ENCODE peak calls at places on chromosomes 1 and 21, in eight cellular contexts. R, V, B, H, P, U, Z and G are unnamed samples.

GRCh38 chr1:17369466-17369865 is 2.5 kb upstream of the PADI6 start:
- DNase-seq in P (no peak), V (no peak), H (no peak), Z (no peak), R (peak), U (no peak), B (no peak), G (no peak)

GRCh38 chr1:62144238-62144831 is 50.3 kb upstream of the L1TD1 start:
- DNase-seq in H (no peak), R (peak), P (no peak), B (peak), V (no peak), U (peak), Z (no peak), G (no peak)

GRCh38 chr21:43352568-43353281 is 74.2 kb downstream of the SIK1 start:
- DNase-seq in B (no peak), U (peak), R (no peak), P (no peak), V (no peak), Z (no peak), H (no peak), G (no peak)

GRCh38 chr1:201313086-201313485 is 29.8 kb downstream of the PKP1 start:
- DNase-seq in V (no peak), P (no peak), R (no peak), H (no peak), B (no peak), U (no peak), Z (no peak), G (no peak)

GRCh38 chr1:189751311-189751710 is 726.4 kb downstream of the BRINP3 start:
- DNase-seq in P (no peak), H (no peak), R (no peak), U (no peak), B (no peak), V (no peak), Z (no peak), G (no peak)

GRCh38 chr1:19070197-19070651 is 113.7 kb upstream of the IFFO2 start:
- DNase-seq in P (no peak), B (no peak), V (no peak), Z (no peak), R (no peak), H (no peak), U (no peak), G (no peak)

GRCh38 chr1:62438163-62438562 is 1.3 kb downstream of the USP1 start:
- DNase-seq in B (no peak), H (no peak), V (no peak), P (no peak), Z (no peak), R (peak), U (peak), G (no peak)

GRCh38 chr1:159071970-159072582 is 4.5 kb downstream of the AIM2 start:
- DNase-seq in H (no peak), B (peak), R (peak), Z (no peak), P (no peak), U (peak), V (no peak), G (no peak)

GRCh38 chr1:64121766-64122385 is 81.5 kb upstream of the UBE2U start:
- DNase-seq in U (no peak), P (no peak), B (no peak), Z (no peak), R (no peak), V (no peak), H (no peak), G (no peak)

GRCh38 chr1:199279872-199280649 is 641.2 kb downstream of the PTPRC start:
- DNase-seq in B (no peak), U (peak), Z (no peak), P (no peak), V (no peak), H (no peak), R (no peak), G (no peak)

GRCh38 chr1:25425098-25426085 is 4.8 kb upstream of the RHCE start:
- DNase-seq in H (no peak), Z (no peak), B (no peak), V (no peak), R (no peak), U (no peak), P (no peak), G (no peak)

GRCh38 chr1:221263831-221264767 is 384.9 kb downstream of the HLX start:
- DNase-seq in R (peak), U (peak), B (peak), V (no peak), Z (peak), H (no peak), P (peak), G (no peak)

GRCh38 chr1:115408489-115409002 is 70.5 kb upstream of the NGF start:
- DNase-seq in U (no peak), V (no peak), P (no peak), B (no peak), Z (no peak), H (no peak), R (no peak), G (no peak)

GRCh38 chr21:44789880-44790279 is 11.7 kb downstream of the UBE2G2 start:
- DNase-seq in B (no peak), P (no peak), U (no peak), R (peak), Z (no peak), V (no peak), H (no peak), G (no peak)

GRCh38 chr1:5994713-5995621 is 2.7 kb upstream of the NPHP4 start:
- DNase-seq in P (peak), H (peak), B (no peak), U (no peak), V (no peak), Z (peak), R (no peak), G (peak)

GRCh38 chr1:31155216-31155806 is 84.4 kb downstream of the NKAIN1 start:
- DNase-seq in V (no peak), R (peak), P (peak), H (peak), B (peak), U (peak), Z (peak), G (peak)

GRCh38 chr1:171965802-171966201 is 124.5 kb downstream of the DNM3 start:
- DNase-seq in V (no peak), Z (no peak), U (no peak), B (no peak), R (no peak), P (no peak), H (no peak), G (no peak)

GRCh38 chr21:44965251-44966022 is 25.6 kb downstream of the SLX9 start:
- DNase-seq in U (peak), Z (peak), P (no peak), B (no peak), H (no peak), V (no peak), R (peak), G (no peak)

GRCh38 chr1:33169290-33170055 is 12.4 kb downstream of the TRIM62 start:
- DNase-seq in B (peak), Z (no peak), V (no peak), P (no peak), H (no peak), R (peak), U (no peak), G (no peak)

GRCh38 chr1:202029171-202029665 is 18.8 kb downstream of the ELF3 start:
- DNase-seq in P (no peak), V (no peak), Z (no peak), H (no peak), U (peak), R (peak), B (peak), G (no peak)

GRCh38 chr1:51569284-51570062 is 47.4 kb upstream of the OSBPL9 start:
- DNase-seq in R (peak), P (no peak), V (no peak), Z (peak), U (peak), B (no peak), H (peak), G (peak)

GRCh38 chr1:11961230-11961629 is 19.0 kb upstream of the MFN2 start:
- DNase-seq in U (peak), B (no peak), R (peak), H (no peak), P (no peak), Z (no peak), V (no peak), G (no peak)

GRCh38 chr1:229318056-229318455 is 24.8 kb downstream of the CCSAP start:
- DNase-seq in R (peak), Z (no peak), H (no peak), B (no peak), V (no peak), U (no peak), P (no peak), G (no peak)

GRCh38 chr21:17903029-17903806 is 84.1 kb upstream of the C21orf91 start:
- DNase-seq in H (no peak), R (peak), B (peak), P (no peak), U (peak), V (no peak), Z (no peak), G (no peak)

GRCh38 chr1:155591770-155592169 is 18.2 kb upstream of the MSTO1 start:
- DNase-seq in U (peak), R (peak), Z (no peak), V (no peak), H (no peak), B (peak), P (no peak), G (no peak)

GRCh38 chr1:9070421-9071015 is 1.1 kb upstream of the SLC2A5 start:
- DNase-seq in B (no peak), U (no peak), P (no peak), Z (no peak), V (no peak), H (no peak), R (no peak), G (no peak)